ENCODE peak calls at places on chromosomes 7 and 10, in five cellular contexts. One of them, this sample, is unnamed.

GRCh38 chr7:99116151-99116550 is 27.8 kb downstream of the SMURF1 start:
- DNase-seq in PC-3: no peak
- DNase-seq in H1: no peak
- DNase-seq in GM23248: no peak
- DNase-seq in NT2/D1: no peak
- DNase-seq in this sample: no peak

GRCh38 chr10:100344386-100344785 is 2.6 kb upstream of the SCD start:
- DNase-seq in PC-3: no peak
- DNase-seq in H1: no peak
- DNase-seq in GM23248: no peak
- DNase-seq in NT2/D1: no peak
- DNase-seq in this sample: no peak

GRCh38 chr7:154960063-154960790 is 42.7 kb downstream of the PAXIP1 start:
- DNase-seq in PC-3: no peak
- DNase-seq in H1: no peak
- DNase-seq in GM23248: no peak
- DNase-seq in NT2/D1: no peak
- DNase-seq in this sample: no peak

GRCh38 chr7:157043745-157044144 is 33.3 kb upstream of the MNX1 start:
- DNase-seq in PC-3: no peak
- DNase-seq in H1: no peak
- DNase-seq in GM23248: peak
- DNase-seq in NT2/D1: no peak
- DNase-seq in this sample: no peak

GRCh38 chr7:112232212-112232978 is 25.9 kb downstream of the ZNF277 start:
- DNase-seq in PC-3: no peak
- DNase-seq in H1: no peak
- DNase-seq in GM23248: no peak
- DNase-seq in NT2/D1: no peak
- DNase-seq in this sample: no peak

GRCh38 chr7:70883750-70884445 is 248.0 kb upstream of the GALNT17 start:
- DNase-seq in PC-3: no peak
- DNase-seq in H1: no peak
- DNase-seq in GM23248: no peak
- DNase-seq in NT2/D1: no peak
- DNase-seq in this sample: no peak

GRCh38 chr7:102439963-102440795 is 6.8 kb downstream of the ORAI2 start:
- DNase-seq in PC-3: peak
- DNase-seq in H1: peak
- DNase-seq in GM23248: peak
- DNase-seq in NT2/D1: peak
- DNase-seq in this sample: no peak

GRCh38 chr10:124740374-124741280 is 3.6 kb downstream of the FAM53B start:
- DNase-seq in PC-3: peak
- DNase-seq in H1: no peak
- DNase-seq in GM23248: peak
- DNase-seq in NT2/D1: no peak
- DNase-seq in this sample: no peak

GRCh38 chr7:43890468-43890867 is 15.9 kb downstream of the URGCP start:
- DNase-seq in PC-3: no peak
- DNase-seq in H1: no peak
- DNase-seq in GM23248: no peak
- DNase-seq in NT2/D1: no peak
- DNase-seq in this sample: no peak

GRCh38 chr7:80401708-80402107 is 110.2 kb downstream of the GNAT3 start:
- DNase-seq in PC-3: no peak
- DNase-seq in H1: no peak
- DNase-seq in GM23248: no peak
- DNase-seq in NT2/D1: no peak
- DNase-seq in this sample: no peak

GRCh38 chr7:44313016-44313415 is 12.4 kb downstream of the CAMK2B start:
- DNase-seq in PC-3: no peak
- DNase-seq in H1: no peak
- DNase-seq in GM23248: no peak
- DNase-seq in NT2/D1: no peak
- DNase-seq in this sample: no peak

GRCh38 chr7:82950436-82950835 is 212.2 kb downstream of the PCLO start:
- DNase-seq in PC-3: no peak
- DNase-seq in H1: no peak
- DNase-seq in GM23248: no peak
- DNase-seq in NT2/D1: no peak
- DNase-seq in this sample: no peak

GRCh38 chr10:44774676-44775401 is 136.3 kb upstream of the TMEM72 start:
- DNase-seq in PC-3: no peak
- DNase-seq in H1: no peak
- DNase-seq in GM23248: peak
- DNase-seq in NT2/D1: no peak
- DNase-seq in this sample: no peak

GRCh38 chr10:31706921-31707571 is 221.6 kb downstream of the ARHGAP12 start:
- DNase-seq in PC-3: no peak
- DNase-seq in H1: no peak
- DNase-seq in GM23248: peak
- DNase-seq in NT2/D1: no peak
- DNase-seq in this sample: no peak

GRCh38 chr10:23110722-23111660 is 15.6 kb downstream of the MSRB2 start:
- DNase-seq in PC-3: no peak
- DNase-seq in H1: no peak
- DNase-seq in GM23248: no peak
- DNase-seq in NT2/D1: no peak
- DNase-seq in this sample: no peak

GRCh38 chr7:139588632-139589031 is 65.1 kb downstream of the CLEC2L start:
- DNase-seq in PC-3: no peak
- DNase-seq in H1: no peak
- DNase-seq in GM23248: peak
- DNase-seq in NT2/D1: no peak
- DNase-seq in this sample: no peak

GRCh38 chr10:8312861-8313260 is 258.4 kb downstream of the GATA3 start:
- DNase-seq in PC-3: peak
- DNase-seq in H1: no peak
- DNase-seq in GM23248: no peak
- DNase-seq in NT2/D1: no peak
- DNase-seq in this sample: no peak

GRCh38 chr10:97270523-97271154 is 21.8 kb downstream of the ARHGAP19 start:
- DNase-seq in PC-3: no peak
- DNase-seq in H1: no peak
- DNase-seq in GM23248: peak
- DNase-seq in NT2/D1: no peak
- DNase-seq in this sample: no peak

GRCh38 chr10:60388116-60388515 is 1.6 kb downstream of the ANK3 start:
- DNase-seq in PC-3: no peak
- DNase-seq in H1: no peak
- DNase-seq in GM23248: no peak
- DNase-seq in NT2/D1: no peak
- DNase-seq in this sample: no peak

GRCh38 chr7:150362989-150363769 is 5.4 kb upstream of the REPIN1 start:
- DNase-seq in PC-3: peak
- DNase-seq in H1: no peak
- DNase-seq in GM23248: no peak
- DNase-seq in NT2/D1: no peak
- DNase-seq in this sample: no peak

GRCh38 chr7:42972703-42973500 is 40.7 kb downstream of the MRPL32 start:
- DNase-seq in PC-3: peak
- DNase-seq in H1: no peak
- DNase-seq in GM23248: peak
- DNase-seq in NT2/D1: no peak
- DNase-seq in this sample: peak

GRCh38 chr10:22185586-22185985 is 32.2 kb downstream of the EBLN1 start:
- DNase-seq in PC-3: no peak
- DNase-seq in H1: no peak
- DNase-seq in GM23248: no peak
- DNase-seq in NT2/D1: no peak
- DNase-seq in this sample: no peak

GRCh38 chr7:105820667-105821066 is 55.7 kb downstream of the ATXN7L1 start:
- DNase-seq in PC-3: no peak
- DNase-seq in H1: no peak
- DNase-seq in GM23248: no peak
- DNase-seq in NT2/D1: no peak
- DNase-seq in this sample: no peak

GRCh38 chr10:16929067-16929466 is 111.8 kb upstream of the RSU1 start:
- DNase-seq in PC-3: no peak
- DNase-seq in H1: no peak
- DNase-seq in GM23248: no peak
- DNase-seq in NT2/D1: no peak
- DNase-seq in this sample: no peak

GRCh38 chr10:16923309-16923708 is 106.1 kb upstream of the RSU1 start:
- DNase-seq in PC-3: no peak
- DNase-seq in H1: no peak
- DNase-seq in GM23248: no peak
- DNase-seq in NT2/D1: no peak
- DNase-seq in this sample: no peak

GRCh38 chr10:16923726-16924125 is 106.5 kb upstream of the RSU1 start:
- DNase-seq in PC-3: no peak
- DNase-seq in H1: no peak
- DNase-seq in GM23248: no peak
- DNase-seq in NT2/D1: no peak
- DNase-seq in this sample: no peak

GRCh38 chr10:16930540-16930939 is 113.3 kb upstream of the RSU1 start:
- DNase-seq in PC-3: no peak
- DNase-seq in H1: no peak
- DNase-seq in GM23248: no peak
- DNase-seq in NT2/D1: no peak
- DNase-seq in this sample: no peak

GRCh38 chr10:16927536-16927935 is 110.3 kb upstream of the RSU1 start:
- DNase-seq in PC-3: no peak
- DNase-seq in H1: no peak
- DNase-seq in GM23248: no peak
- DNase-seq in NT2/D1: no peak
- DNase-seq in this sample: no peak
- H3K9ac ChIP-seq in PC-3: no peak
- H3K9ac ChIP-seq in H1: no peak
- H3K9ac ChIP-seq in GM23248: no peak
- H3K9ac ChIP-seq in NT2/D1: no peak
- H3K9ac ChIP-seq in this sample: no peak

GRCh38 chr7:121078701-121079227 is 90.3 kb downstream of the CPED1 start:
- DNase-seq in PC-3: no peak
- DNase-seq in H1: no peak
- DNase-seq in GM23248: no peak
- DNase-seq in NT2/D1: no peak
- DNase-seq in this sample: no peak

GRCh38 chr7:121079425-121080169 is 91.1 kb downstream of the CPED1 start:
- DNase-seq in PC-3: peak
- DNase-seq in H1: no peak
- DNase-seq in GM23248: peak
- DNase-seq in NT2/D1: no peak
- DNase-seq in this sample: no peak

GRCh38 chr7:121075952-121076349 is 87.4 kb downstream of the CPED1 start:
- DNase-seq in PC-3: no peak
- DNase-seq in H1: no peak
- DNase-seq in GM23248: no peak
- DNase-seq in NT2/D1: no peak
- DNase-seq in this sample: no peak

GRCh38 chr7:121076350-121077164 is 88.0 kb downstream of the CPED1 start:
- DNase-seq in PC-3: peak
- DNase-seq in H1: no peak
- DNase-seq in GM23248: peak
- DNase-seq in NT2/D1: no peak
- DNase-seq in this sample: no peak

DNA sequence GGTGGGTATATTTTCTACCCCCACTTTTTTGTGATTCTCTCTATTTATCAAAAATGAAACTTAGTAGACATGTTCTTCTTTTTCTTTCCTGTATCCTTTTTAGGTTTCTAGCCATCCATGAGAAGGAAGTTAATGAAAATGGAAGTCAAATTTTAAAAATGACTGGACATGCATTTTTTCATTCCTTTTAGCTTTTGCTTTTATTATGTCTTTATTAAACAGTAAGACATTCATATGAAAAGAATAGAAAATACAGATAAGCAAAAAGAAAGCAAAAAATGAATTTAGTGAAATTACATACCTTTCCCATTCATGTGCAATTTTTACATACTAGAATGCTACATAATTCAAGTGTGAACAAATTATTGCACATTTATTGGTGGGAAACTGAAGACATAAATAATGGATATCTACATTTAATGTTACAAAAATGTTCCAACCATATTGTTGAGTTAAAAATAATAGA is 88.7 kb downstream of the CPED1 start:
- DNase-seq in PC-3: no peak
- DNase-seq in H1: no peak
- DNase-seq in GM23248: no peak
- DNase-seq in NT2/D1: no peak
- DNase-seq in this sample: no peak
- H3K4me3 ChIP-seq in PC-3: no peak
- H3K4me3 ChIP-seq in H1: no peak
- H3K4me3 ChIP-seq in GM23248: no peak
- H3K4me3 ChIP-seq in NT2/D1: no peak
- H3K4me3 ChIP-seq in this sample: no peak

DNA sequence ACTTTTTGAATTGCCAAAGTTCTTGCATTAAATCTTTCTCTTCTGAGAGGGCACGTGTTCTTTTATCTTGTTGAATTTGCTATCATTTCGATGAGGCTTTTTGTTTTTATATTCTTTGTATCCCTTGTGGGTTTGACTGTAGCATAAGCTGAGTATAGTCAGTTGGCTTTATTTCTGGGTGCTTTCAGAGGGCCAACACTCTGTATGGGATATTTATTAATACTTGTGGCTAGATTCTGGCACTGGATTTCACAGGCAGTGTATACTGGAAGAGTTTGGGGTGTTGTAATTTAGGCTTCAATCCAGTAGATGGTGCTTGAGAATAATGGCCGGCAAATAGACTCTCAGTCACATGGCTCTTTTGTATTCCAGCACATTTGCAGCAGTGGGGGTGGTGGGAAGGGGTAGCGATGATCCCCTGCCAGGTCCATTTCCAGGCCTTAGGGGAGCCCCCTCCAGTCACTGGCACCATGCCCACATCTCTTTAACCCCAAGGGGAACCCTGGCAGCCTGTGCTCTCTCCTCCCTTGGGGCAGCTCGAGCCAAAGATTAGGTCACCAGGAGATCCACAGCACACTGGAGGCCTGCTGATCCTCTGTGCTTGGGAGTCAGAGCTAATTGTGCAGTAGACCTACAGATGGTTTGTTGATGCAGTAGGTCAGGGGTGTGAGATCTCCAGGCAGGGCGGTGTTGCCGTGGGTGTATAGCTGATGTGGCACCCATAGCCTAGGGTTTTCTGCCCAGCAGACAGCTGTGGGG is 81.7 kb downstream of the PTPN20 start:
- DNase-seq in PC-3: peak
- DNase-seq in H1: no peak
- DNase-seq in GM23248: peak
- DNase-seq in NT2/D1: no peak
- DNase-seq in this sample: no peak
- H3K9ac ChIP-seq in PC-3: no peak
- H3K9ac ChIP-seq in H1: no peak
- H3K9ac ChIP-seq in GM23248: peak
- H3K9ac ChIP-seq in NT2/D1: peak
- H3K9ac ChIP-seq in this sample: no peak

DNA sequence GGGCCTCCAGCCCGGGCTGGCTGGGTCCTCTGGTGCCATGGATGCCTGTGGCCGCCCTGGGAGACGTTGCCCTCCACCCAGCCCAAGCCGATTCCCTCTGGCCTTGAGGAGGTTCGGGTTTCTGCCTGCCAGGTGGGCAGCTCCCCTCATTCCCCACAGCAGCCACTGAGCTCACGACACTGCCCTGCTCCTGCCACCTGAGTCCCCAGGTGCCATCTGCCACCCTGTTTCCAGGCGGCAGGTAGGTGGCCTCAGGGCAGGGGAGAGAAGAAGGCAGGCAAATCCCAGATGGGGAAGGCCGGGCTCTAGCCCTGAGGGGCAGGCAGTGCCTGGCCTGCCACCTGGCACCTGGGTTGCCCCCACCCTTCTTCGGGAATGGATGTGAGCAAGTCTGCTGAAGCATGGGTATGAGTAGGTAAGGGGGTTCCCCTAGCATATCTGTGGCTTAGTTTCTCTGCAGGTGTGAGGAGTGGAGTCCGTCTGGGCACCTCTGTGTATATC is 92.2 kb upstream of the PPIF start:
- DNase-seq in PC-3: no peak
- DNase-seq in H1: no peak
- DNase-seq in GM23248: no peak
- DNase-seq in NT2/D1: no peak
- DNase-seq in this sample: no peak
- H3K4me3 ChIP-seq in PC-3: no peak
- H3K4me3 ChIP-seq in H1: no peak
- H3K4me3 ChIP-seq in GM23248: no peak
- H3K4me3 ChIP-seq in NT2/D1: no peak
- H3K4me3 ChIP-seq in this sample: no peak

This sample was measured in SK-N-MC.